ENCODE peak calls at places on chromosomes 13 and 19, in six cellular contexts. L is activated naive CD8-positive, alpha-beta T cell treated with anti-CD3 and anti-CD28 coated beads for 36 hours; G is EL; R is iPS-NIHi11; S is endodermal cell; O is KG1. F is an unnamed sample.

GRCh38 chr13:79194272-79194671 is 211.8 kb downstream of the RBM26 start:
- DNase-seq in R (no peak), S (no peak), O (no peak), L (peak), G (no peak), F (no peak)

GRCh38 chr19:42178791-42179500 is 38.5 kb downstream of the DEDD2 start:
- DNase-seq in G (no peak), L (no peak), S (peak), O (no peak), R (peak), F (no peak)

GRCh38 chr19:5228932-5229777 is 111.5 kb downstream of the PTPRS start:
- DNase-seq in R (no peak), G (no peak), O (no peak), S (no peak), L (peak), F (peak)

GRCh38 chr19:41753936-41754529 is 1.3 kb upstream of the CEACAM6 start:
- DNase-seq in S (peak), R (peak), L (peak), G (peak), O (no peak), F (peak)

GRCh38 chr13:25149670-25150069 is 22.4 kb downstream of the AMER2 start:
- DNase-seq in G (no peak), R (no peak), S (no peak), O (no peak), L (no peak), F (no peak)

GRCh38 chr13:40660270-40660669 is 6.2 kb downstream of the FOXO1 start:
- DNase-seq in G (no peak), L (no peak), O (no peak), S (no peak), R (no peak), F (no peak)

GRCh38 chr19:2883686-2884439 is 16.7 kb downstream of the ZNF556 start:
- DNase-seq in G (no peak), S (no peak), O (no peak), R (no peak), L (no peak), F (no peak)

GRCh38 chr19:33464010-33464732 is 57.4 kb downstream of the PEPD start:
- DNase-seq in O (no peak), G (no peak), R (no peak), S (peak), L (no peak), F (no peak)

GRCh38 chr19:44819246-44819832 is 10.4 kb downstream of the BCAM start:
- DNase-seq in S (no peak), O (no peak), R (no peak), G (no peak), L (no peak), F (no peak)

GRCh38 chr19:33295621-33296472 is 6.5 kb downstream of the CEBPA start:
- DNase-seq in S (no peak), L (no peak), O (no peak), R (no peak), G (no peak), F (no peak)

F was measured in LoVo.